ENCODE peak calls at places on chromosomes 2 and 18, in seven cellular contexts. P, T, K, W, L, G and R are unnamed samples.

GRCh38 chr2:17188726-17189125 is 329.5 kb downstream of the RAD51AP2 start:
- DNase-seq in P (no peak), T (no peak), K (no peak), W (no peak), L (no peak), G (no peak), R (no peak)

GRCh38 chr18:37665346-37665745 is 99.7 kb upstream of the CELF4 start:
- DNase-seq in P (no peak), T (no peak), K (no peak), W (no peak), L (no peak), G (no peak), R (peak)

GRCh38 chr18:23320709-23321236 is 132.3 kb upstream of the RIOK3 start:
- DNase-seq in P (no peak), T (no peak), K (no peak), W (no peak), L (no peak), G (no peak), R (no peak)

GRCh38 chr2:232447638-232448472 is 8.1 kb upstream of the ALPI start:
- DNase-seq in P (no peak), T (no peak), K (no peak), W (peak), L (no peak), G (no peak), R (peak)

GRCh38 chr2:33275689-33276444 is 200.6 kb upstream of the RASGRP3 start:
- DNase-seq in P (peak), T (no peak), K (no peak), W (no peak), L (peak), G (no peak), R (no peak)

GRCh38 chr2:8229546-8229986 is 452.3 kb upstream of the ID2 start:
- DNase-seq in P (peak), T (peak), K (peak), W (peak), L (peak), G (no peak), R (no peak)

GRCh38 chr2:189285351-189285750 is 105.8 kb upstream of the COL5A2 start:
- DNase-seq in P (no peak), T (no peak), K (no peak), W (no peak), L (no peak), G (no peak), R (no peak)

GRCh38 chr2:194723446-194723845 is 933.6 kb upstream of the SLC39A10 start:
- DNase-seq in P (no peak), T (no peak), K (no peak), W (no peak), L (no peak), G (no peak), R (no peak)

GRCh38 chr2:28437142-28437835 is 44.6 kb downstream of the FOSL2 start:
- DNase-seq in P (no peak), T (no peak), K (no peak), W (no peak), L (no peak), G (no peak), R (no peak)

GRCh38 chr2:205610437-205610836 is 71.9 kb upstream of the NRP2 start:
- DNase-seq in P (peak), T (no peak), K (no peak), W (no peak), L (no peak), G (no peak), R (no peak)

GRCh38 chr2:119282139-119282965 is 58.7 kb downstream of the STEAP3 start:
- DNase-seq in P (no peak), T (no peak), K (no peak), W (no peak), L (no peak), G (no peak), R (peak)

GRCh38 chr2:164717000-164717597 is 95.8 kb upstream of the GRB14 start:
- DNase-seq in P (peak), T (peak), K (no peak), W (no peak), L (no peak), G (no peak), R (peak)

GRCh38 chr2:96873651-96874096 is 3.8 kb upstream of the SEMA4C start:
- DNase-seq in P (no peak), T (no peak), K (peak), W (no peak), L (no peak), G (no peak), R (no peak)

GRCh38 chr2:216155954-216156353 is 46.8 kb downstream of the XRCC5 start:
- DNase-seq in P (no peak), T (no peak), K (no peak), W (no peak), L (no peak), G (no peak), R (no peak)